ENCODE peak calls at places on chromosomes 3 and 15, in seven cellular contexts. One of them, this sample, is unnamed.

GRCh38 chr3:9404680-9405079 is 7.3 kb downstream of the SETD5 start:
- DNase-seq in CD4-positive, alpha-beta T cell: no peak
- DNase-seq in iris pigment epithelial cell: no peak
- DNase-seq in HEK293T: no peak
- DNase-seq in esophagus squamous epithelium: no peak
- DNase-seq in NCI-H1092 treated with DMSO at 0.1 percent for 48 hours: no peak
- DNase-seq in tibial artery: no peak
- DNase-seq in this sample: no peak

GRCh38 chr3:126029241-126029640 is 54.7 kb downstream of the SLC41A3 start:
- DNase-seq in CD4-positive, alpha-beta T cell: no peak
- DNase-seq in iris pigment epithelial cell: no peak
- DNase-seq in HEK293T: no peak
- DNase-seq in esophagus squamous epithelium: no peak
- DNase-seq in NCI-H1092 treated with DMSO at 0.1 percent for 48 hours: no peak
- DNase-seq in tibial artery: no peak
- DNase-seq in this sample: no peak

GRCh38 chr15:91871797-91872196 is 18.3 kb downstream of the SLCO3A1 start:
- DNase-seq in CD4-positive, alpha-beta T cell: no peak
- DNase-seq in iris pigment epithelial cell: no peak
- DNase-seq in HEK293T: no peak
- DNase-seq in esophagus squamous epithelium: no peak
- DNase-seq in NCI-H1092 treated with DMSO at 0.1 percent for 48 hours: no peak
- DNase-seq in tibial artery: no peak
- DNase-seq in this sample: no peak

GRCh38 chr3:144585408-144585807 is 613.8 kb downstream of the DIPK2A start:
- DNase-seq in CD4-positive, alpha-beta T cell: no peak
- DNase-seq in iris pigment epithelial cell: no peak
- DNase-seq in HEK293T: no peak
- DNase-seq in esophagus squamous epithelium: no peak
- DNase-seq in NCI-H1092 treated with DMSO at 0.1 percent for 48 hours: no peak
- DNase-seq in tibial artery: no peak
- DNase-seq in this sample: no peak

GRCh38 chr15:71143373-71144310 is 28.4 kb downstream of the THSD4 start:
- DNase-seq in CD4-positive, alpha-beta T cell: no peak
- DNase-seq in iris pigment epithelial cell: no peak
- DNase-seq in HEK293T: no peak
- DNase-seq in esophagus squamous epithelium: no peak
- DNase-seq in NCI-H1092 treated with DMSO at 0.1 percent for 48 hours: no peak
- DNase-seq in tibial artery: no peak
- DNase-seq in this sample: no peak

GRCh38 chr3:169162107-169162506 is 501.4 kb downstream of the MECOM start:
- DNase-seq in CD4-positive, alpha-beta T cell: no peak
- DNase-seq in iris pigment epithelial cell: no peak
- DNase-seq in HEK293T: no peak
- DNase-seq in esophagus squamous epithelium: no peak
- DNase-seq in NCI-H1092 treated with DMSO at 0.1 percent for 48 hours: no peak
- DNase-seq in tibial artery: no peak
- DNase-seq in this sample: no peak

GRCh38 chr3:14884665-14885064 is 62.7 kb upstream of the NR2C2 start:
- DNase-seq in CD4-positive, alpha-beta T cell: peak; percentile 44
- DNase-seq in iris pigment epithelial cell: no peak
- DNase-seq in HEK293T: no peak
- DNase-seq in esophagus squamous epithelium: no peak
- DNase-seq in NCI-H1092 treated with DMSO at 0.1 percent for 48 hours: no peak
- DNase-seq in tibial artery: no peak
- DNase-seq in this sample: no peak

GRCh38 chr15:67143646-67144045 is 78.2 kb downstream of the SMAD3 start:
- DNase-seq in CD4-positive, alpha-beta T cell: no peak
- DNase-seq in iris pigment epithelial cell: no peak
- DNase-seq in HEK293T: no peak
- DNase-seq in esophagus squamous epithelium: no peak
- DNase-seq in NCI-H1092 treated with DMSO at 0.1 percent for 48 hours: no peak
- DNase-seq in tibial artery: no peak
- DNase-seq in this sample: no peak

GRCh38 chr15:99125061-99125990 is 20.4 kb downstream of the SYNM start:
- DNase-seq in CD4-positive, alpha-beta T cell: no peak
- DNase-seq in iris pigment epithelial cell: no peak
- DNase-seq in HEK293T: no peak
- DNase-seq in esophagus squamous epithelium: no peak
- DNase-seq in NCI-H1092 treated with DMSO at 0.1 percent for 48 hours: no peak
- DNase-seq in tibial artery: peak; percentile 37
- DNase-seq in this sample: peak; percentile 56

GRCh38 chr15:81064253-81064652 is 63.5 kb downstream of the TLNRD1 start:
- DNase-seq in CD4-positive, alpha-beta T cell: no peak
- DNase-seq in iris pigment epithelial cell: no peak
- DNase-seq in HEK293T: no peak
- DNase-seq in esophagus squamous epithelium: no peak
- DNase-seq in NCI-H1092 treated with DMSO at 0.1 percent for 48 hours: no peak
- DNase-seq in tibial artery: no peak
- DNase-seq in this sample: no peak

GRCh38 chr3:120555661-120556509 is 40.3 kb upstream of the NDUFB4 start:
- DNase-seq in CD4-positive, alpha-beta T cell: no peak
- DNase-seq in iris pigment epithelial cell: no peak
- DNase-seq in HEK293T: no peak
- DNase-seq in esophagus squamous epithelium: no peak
- DNase-seq in NCI-H1092 treated with DMSO at 0.1 percent for 48 hours: no peak
- DNase-seq in tibial artery: peak; percentile 57
- DNase-seq in this sample: no peak

GRCh38 chr3:129992781-129993180 is 18.3 kb downstream of the TRH start:
- DNase-seq in CD4-positive, alpha-beta T cell: no peak
- DNase-seq in iris pigment epithelial cell: peak; percentile 16
- DNase-seq in HEK293T: peak; percentile 53
- DNase-seq in esophagus squamous epithelium: no peak
- DNase-seq in NCI-H1092 treated with DMSO at 0.1 percent for 48 hours: no peak
- DNase-seq in tibial artery: no peak
- DNase-seq in this sample: no peak

GRCh38 chr15:40871749-40872617 is 2.1 kb downstream of the RHOV start:
- DNase-seq in CD4-positive, alpha-beta T cell: no peak
- DNase-seq in iris pigment epithelial cell: no peak
- DNase-seq in HEK293T: no peak
- DNase-seq in esophagus squamous epithelium: no peak
- DNase-seq in NCI-H1092 treated with DMSO at 0.1 percent for 48 hours: no peak
- DNase-seq in tibial artery: no peak
- DNase-seq in this sample: no peak

GRCh38 chr3:153315781-153316180 is 153.8 kb downstream of the RAP2B start:
- DNase-seq in CD4-positive, alpha-beta T cell: no peak
- DNase-seq in iris pigment epithelial cell: no peak
- DNase-seq in HEK293T: no peak
- DNase-seq in esophagus squamous epithelium: no peak
- DNase-seq in NCI-H1092 treated with DMSO at 0.1 percent for 48 hours: no peak
- DNase-seq in tibial artery: no peak
- DNase-seq in this sample: no peak

GRCh38 chr3:12959838-12960378 is 113.3 kb downstream of the IQSEC1 start:
- DNase-seq in CD4-positive, alpha-beta T cell: no peak
- DNase-seq in iris pigment epithelial cell: no peak
- DNase-seq in HEK293T: no peak
- DNase-seq in esophagus squamous epithelium: no peak
- DNase-seq in NCI-H1092 treated with DMSO at 0.1 percent for 48 hours: no peak
- DNase-seq in tibial artery: no peak
- DNase-seq in this sample: no peak

GRCh38 chr3:33218446-33219174 is at the start of gene SUSD5:
- DNase-seq in CD4-positive, alpha-beta T cell: no peak
- DNase-seq in iris pigment epithelial cell: peak; percentile 51
- DNase-seq in HEK293T: peak; percentile 74
- DNase-seq in esophagus squamous epithelium: no peak
- DNase-seq in NCI-H1092 treated with DMSO at 0.1 percent for 48 hours: peak; percentile 35
- DNase-seq in tibial artery: no peak
- DNase-seq in this sample: no peak

GRCh38 chr15:80153900-80154299 is 1.1 kb downstream of the FAH start:
- DNase-seq in CD4-positive, alpha-beta T cell: no peak
- DNase-seq in iris pigment epithelial cell: no peak
- DNase-seq in HEK293T: no peak
- DNase-seq in esophagus squamous epithelium: no peak
- DNase-seq in NCI-H1092 treated with DMSO at 0.1 percent for 48 hours: no peak
- DNase-seq in tibial artery: no peak
- DNase-seq in this sample: no peak

GRCh38 chr3:169581633-169582032 is 81.9 kb downstream of the MECOM start:
- DNase-seq in CD4-positive, alpha-beta T cell: no peak
- DNase-seq in iris pigment epithelial cell: no peak
- DNase-seq in HEK293T: no peak
- DNase-seq in esophagus squamous epithelium: no peak
- DNase-seq in NCI-H1092 treated with DMSO at 0.1 percent for 48 hours: no peak
- DNase-seq in tibial artery: no peak
- DNase-seq in this sample: no peak

GRCh38 chr15:84840741-84841429 is 23.7 kb downstream of the ALPK3 start:
- DNase-seq in CD4-positive, alpha-beta T cell: no peak
- DNase-seq in iris pigment epithelial cell: peak; percentile 68
- DNase-seq in HEK293T: no peak
- DNase-seq in esophagus squamous epithelium: no peak
- DNase-seq in NCI-H1092 treated with DMSO at 0.1 percent for 48 hours: no peak
- DNase-seq in tibial artery: peak; percentile 79
- DNase-seq in this sample: peak; percentile 64

GRCh38 chr3:195802261-195802701 is 9.4 kb downstream of the MUC4 start:
- DNase-seq in CD4-positive, alpha-beta T cell: no peak
- DNase-seq in iris pigment epithelial cell: no peak
- DNase-seq in HEK293T: no peak
- DNase-seq in esophagus squamous epithelium: no peak
- DNase-seq in NCI-H1092 treated with DMSO at 0.1 percent for 48 hours: no peak
- DNase-seq in tibial artery: no peak
- DNase-seq in this sample: no peak

GRCh38 chr15:44092221-44092620 is 102.8 kb downstream of the FRMD5 start:
- DNase-seq in CD4-positive, alpha-beta T cell: no peak
- DNase-seq in iris pigment epithelial cell: peak; percentile 28
- DNase-seq in HEK293T: no peak
- DNase-seq in esophagus squamous epithelium: no peak
- DNase-seq in NCI-H1092 treated with DMSO at 0.1 percent for 48 hours: no peak
- DNase-seq in tibial artery: no peak
- DNase-seq in this sample: no peak

GRCh38 chr15:62932436-62932835 is 110.1 kb upstream of the TPM1 start:
- DNase-seq in CD4-positive, alpha-beta T cell: no peak
- DNase-seq in iris pigment epithelial cell: peak; percentile 82
- DNase-seq in HEK293T: no peak
- DNase-seq in esophagus squamous epithelium: no peak
- DNase-seq in NCI-H1092 treated with DMSO at 0.1 percent for 48 hours: no peak
- DNase-seq in tibial artery: no peak
- DNase-seq in this sample: no peak

GRCh38 chr15:32870240-32871033 is 152.6 kb downstream of the GREM1 start:
- DNase-seq in CD4-positive, alpha-beta T cell: no peak
- DNase-seq in iris pigment epithelial cell: peak; percentile 96
- DNase-seq in HEK293T: no peak
- DNase-seq in esophagus squamous epithelium: no peak
- DNase-seq in NCI-H1092 treated with DMSO at 0.1 percent for 48 hours: no peak
- DNase-seq in tibial artery: no peak
- DNase-seq in this sample: no peak

GRCh38 chr3:195537995-195538394 is 5.1 kb downstream of the PPP1R2 start:
- DNase-seq in CD4-positive, alpha-beta T cell: no peak
- DNase-seq in iris pigment epithelial cell: no peak
- DNase-seq in HEK293T: no peak
- DNase-seq in esophagus squamous epithelium: no peak
- DNase-seq in NCI-H1092 treated with DMSO at 0.1 percent for 48 hours: no peak
- DNase-seq in tibial artery: no peak
- DNase-seq in this sample: no peak

GRCh38 chr3:188037116-188037718 is 116.7 kb upstream of the LPP start:
- DNase-seq in CD4-positive, alpha-beta T cell: no peak
- DNase-seq in iris pigment epithelial cell: peak; percentile 45
- DNase-seq in HEK293T: no peak
- DNase-seq in esophagus squamous epithelium: no peak
- DNase-seq in NCI-H1092 treated with DMSO at 0.1 percent for 48 hours: peak; percentile 14
- DNase-seq in tibial artery: no peak
- DNase-seq in this sample: no peak

GRCh38 chr15:79916424-79916823 is 19.6 kb upstream of the MTHFS start:
- DNase-seq in CD4-positive, alpha-beta T cell: no peak
- DNase-seq in iris pigment epithelial cell: no peak
- DNase-seq in HEK293T: no peak
- DNase-seq in esophagus squamous epithelium: no peak
- DNase-seq in NCI-H1092 treated with DMSO at 0.1 percent for 48 hours: no peak
- DNase-seq in tibial artery: no peak
- DNase-seq in this sample: no peak

GRCh38 chr3:11648735-11649134 is 5.0 kb upstream of the VGLL4 start:
- DNase-seq in CD4-positive, alpha-beta T cell: no peak
- DNase-seq in iris pigment epithelial cell: no peak
- DNase-seq in HEK293T: no peak
- DNase-seq in esophagus squamous epithelium: no peak
- DNase-seq in NCI-H1092 treated with DMSO at 0.1 percent for 48 hours: no peak
- DNase-seq in tibial artery: no peak
- DNase-seq in this sample: no peak

GRCh38 chr3:193829781-193830180 is 236.8 kb downstream of the OPA1 start:
- DNase-seq in CD4-positive, alpha-beta T cell: no peak
- DNase-seq in iris pigment epithelial cell: peak; percentile 45
- DNase-seq in HEK293T: no peak
- DNase-seq in esophagus squamous epithelium: no peak
- DNase-seq in NCI-H1092 treated with DMSO at 0.1 percent for 48 hours: no peak
- DNase-seq in tibial artery: no peak
- DNase-seq in this sample: no peak

This sample was measured in suprapubic skin.